ENCODE peak calls at places on chromosomes 12 and 14, in five cellular contexts. Z is psoas muscle, M is transverse colon, T is nephron progenitor cell, U is RWPE1. J is an unnamed sample.

GRCh38 chr14:89589400-89590128 is 172.5 kb upstream of the FOXN3 start:
- DNase-seq in M (no peak), Z (no peak), U (no peak), T (no peak), J (no peak)

GRCh38 chr12:2893007-2893406 is 2.3 kb downstream of the TULP3 start:
- DNase-seq in U (no peak), M (no peak), T (no peak), Z (peak; percentile 29), J (no peak)

GRCh38 chr12:108115746-108116125 is 13.4 kb upstream of the WSCD2 start:
- DNase-seq in Z (no peak), T (no peak), M (no peak), U (no peak), J (no peak)

GRCh38 chr14:78023112-78023511 is 147.1 kb upstream of the NRXN3 start:
- DNase-seq in T (no peak), U (no peak), M (no peak), Z (no peak), J (no peak)

GRCh38 chr12:122064780-122065588 is 13.6 kb upstream of the MLXIP start:
- DNase-seq in M (no peak), T (peak; percentile 76), Z (peak; percentile 67), U (peak; percentile 42), J (no peak)

GRCh38 chr12:97560766-97561165 is 98.2 kb downstream of the RMST start:
- DNase-seq in U (no peak), Z (no peak), M (no peak), T (no peak), J (no peak)

GRCh38 chr12:90366286-90366685 is 588.7 kb downstream of the CCER1 start:
- DNase-seq in T (no peak), U (no peak), M (no peak), Z (no peak), J (no peak)

GRCh38 chr12:34299802-34300193 is 277.5 kb downstream of the ALG10 start:
- DNase-seq in M (no peak), U (no peak), T (no peak), Z (peak; percentile 2), J (no peak)

GRCh38 chr12:91565246-91565645 is 382.6 kb upstream of the DCN start:
- DNase-seq in Z (no peak), U (no peak), T (no peak), M (no peak), J (no peak)

GRCh38 chr12:108495054-108495453 is 20.0 kb upstream of the FICD start:
- DNase-seq in Z (no peak), U (no peak), T (peak; percentile 48), M (no peak), J (no peak)

GRCh38 chr12:3246253-3246652 is 169.1 kb downstream of the TSPAN9 start:
- DNase-seq in Z (no peak), M (no peak), U (no peak), T (no peak), J (no peak)

GRCh38 chr14:24329736-24330135 is 5.1 kb downstream of the ADCY4 start:
- DNase-seq in T (no peak), Z (peak; percentile 54), U (no peak), M (peak; percentile 69), J (no peak)

GRCh38 chr12:28313631-28314030 is 123.4 kb downstream of the CCDC91 start:
- DNase-seq in Z (no peak), U (peak; percentile 5), T (no peak), M (no peak), J (no peak)

GRCh38 chr14:32428149-32428548 is 99.1 kb downstream of the AKAP6 start:
- DNase-seq in U (no peak), M (no peak), T (no peak), Z (no peak), J (no peak)

GRCh38 chr12:19220205-19220604 is 90.7 kb downstream of the PLEKHA5 start:
- DNase-seq in M (no peak), U (peak; percentile 15), Z (no peak), T (no peak), J (no peak)

GRCh38 chr14:41498959-41499358 is 107.7 kb upstream of the LRFN5 start:
- DNase-seq in Z (no peak), U (no peak), M (no peak), T (no peak), J (no peak)

GRCh38 chr12:89319111-89319510 is 33.2 kb downstream of the DUSP6 start:
- DNase-seq in M (no peak), U (peak; percentile 26), Z (peak; percentile 17), T (no peak), J (no peak)

GRCh38 chr12:109098142-109098652 is 800 bp downstream of the UNG start:
- DNase-seq in T (no peak), Z (peak; percentile 74), U (peak; percentile 30), M (peak; percentile 73), J (peak; percentile 76)

GRCh38 chr14:57970594-57970993 is 104.7 kb upstream of the SLC35F4 start:
- DNase-seq in Z (no peak), U (no peak), M (no peak), T (no peak), J (no peak)

GRCh38 chr12:122955151-122955550 is 11.1 kb downstream of the ABCB9 start:
- DNase-seq in T (no peak), U (no peak), Z (no peak), M (no peak), J (no peak)

GRCh38 chr14:105299654-105300541 is 903 bp downstream of the BRF1 start:
- DNase-seq in Z (peak; percentile 62), M (peak; percentile 48), U (no peak), T (no peak), J (no peak)

GRCh38 chr12:85385406-85385805 is 105.4 kb downstream of the ALX1 start:
- DNase-seq in T (no peak), Z (no peak), M (no peak), U (no peak), J (no peak)

GRCh38 chr12:67940780-67941243 is 48.4 kb upstream of the IFNG-AS1 start:
- DNase-seq in U (peak; percentile 18), T (no peak), Z (no peak), M (peak; percentile 11), J (no peak)

GRCh38 chr12:44285321-44285720 is 449.4 kb downstream of the TMEM117 start:
- DNase-seq in M (no peak), T (no peak), Z (no peak), U (no peak), J (no peak)

GRCh38 chr12:84043355-84043754 is 869.2 kb downstream of the SLC6A15 start:
- DNase-seq in T (no peak), U (no peak), M (no peak), Z (no peak), J (no peak)

GRCh38 chr14:64891839-64892375 is 12.2 kb upstream of the SPTB start:
- DNase-seq in U (peak; percentile 38), T (peak; percentile 23), M (peak; percentile 15), Z (no peak), J (no peak)

GRCh38 chr12:49871263-49871561 is 28.3 kb upstream of the BCDIN3D start:
- DNase-seq in U (no peak), Z (no peak), M (no peak), T (no peak), J (no peak)

GRCh38 chr14:101604935-101605767 is 43.9 kb downstream of the DIO3 start:
- DNase-seq in T (no peak), M (peak; percentile 1), U (no peak), Z (no peak), J (no peak)

GRCh38 chr12:54370218-54370730 is 6.0 kb upstream of the GPR84 start:
- DNase-seq in T (peak; percentile 88), Z (peak; percentile 83), U (peak; percentile 59), M (peak; percentile 79), J (peak; percentile 70)

GRCh38 chr12:102501773-102502172 is 21.4 kb upstream of the IGF1 start:
- DNase-seq in T (no peak), Z (no peak), U (no peak), M (no peak), J (no peak)

GRCh38 chr14:96246535-96246839 is 9.5 kb upstream of the BDKRB1 start:
- DNase-seq in Z (no peak), T (no peak), U (peak; percentile 93), M (no peak), J (no peak)

GRCh38 chr14:58368951-58369350 is 26.8 kb upstream of the TOMM20L start:
- DNase-seq in Z (no peak), M (no peak), U (no peak), T (no peak), J (no peak)

GRCh38 chr12:21989819-21990412 is 48.7 kb upstream of the ABCC9 start:
- DNase-seq in T (no peak), Z (no peak), U (peak; percentile 3), M (no peak), J (no peak)

GRCh38 chr12:52044284-52044983 is 6.8 kb upstream of the NR4A1 start:
- DNase-seq in Z (peak; percentile 91), U (no peak), M (peak; percentile 57), T (no peak), J (peak; percentile 87)

GRCh38 chr14:96852823-96853422 is 55.7 kb downstream of the VRK1 start:
- DNase-seq in U (peak; percentile 22), Z (no peak), T (peak; percentile 6), M (no peak), J (no peak)

GRCh38 chr12:49903351-49903699 is 375 bp downstream of the FAIM2 start:
- DNase-seq in M (no peak), Z (no peak), U (no peak), T (no peak), J (no peak)

GRCh38 chr12:19620222-19620621 is 180.9 kb downstream of the AEBP2 start:
- DNase-seq in Z (no peak), M (peak; percentile 77), U (peak; percentile 55), T (no peak), J (no peak)

GRCh38 chr12:57085999-57086950 is 2.6 kb upstream of the NAB2 start:
- DNase-seq in T (peak; percentile 61), Z (peak; percentile 67), M (peak; percentile 58), U (peak; percentile 48), J (peak; percentile 71)

GRCh38 chr12:47904647-47905312 is at the start of gene VDR:
- DNase-seq in T (peak; percentile 78), Z (peak; percentile 74), M (peak; percentile 88), U (peak; percentile 93), J (peak; percentile 45)

GRCh38 chr14:37150414-37150813 is 22.0 kb downstream of the SLC25A21 start:
- DNase-seq in T (peak; percentile 17), M (no peak), Z (no peak), U (peak; percentile 50), J (no peak)
- TF ChIP-seq CTCF in T (peak; percentile 83), M (peak; percentile 35), Z (peak; percentile 65), U (peak; percentile 74), J (peak; percentile 47)

GRCh38 chr14:66085662-66086061 is 400.5 kb upstream of the CCDC196 start:
- DNase-seq in Z (no peak), T (no peak), M (no peak), U (no peak), J (no peak)
- TF ChIP-seq CTCF in Z (no peak), T (no peak), M (no peak), U (no peak), J (no peak)

GRCh38 chr12:75888398-75888797 is 143.2 kb downstream of the PHLDA1 start:
- DNase-seq in U (no peak), M (no peak), Z (no peak), T (no peak), J (no peak)
- TF ChIP-seq CTCF in U (no peak), M (no peak), Z (no peak), T (no peak), J (no peak)

GRCh38 chr12:53071591-53072551 is 7.3 kb downstream of the SPRYD3 start:
- DNase-seq in M (peak; percentile 60), U (no peak), T (no peak), Z (peak; percentile 82), J (peak; percentile 84)
- TF ChIP-seq CTCF in M (no peak), U (no peak), T (no peak), Z (no peak), J (peak; percentile 53)

J was measured in heart right ventricle.